ENCODE peak calls at places on chromosomes 11 and 22, in four cellular contexts. B, J, W and T are unnamed samples.

GRCh38 chr11:26762089-26762488 is 40.2 kb upstream of the SLC5A12 start:
- DNase-seq in B (no peak), J (no peak), W (no peak), T (no peak)

GRCh38 chr11:102712140-102712539 is 6.6 kb upstream of the MMP27 start:
- DNase-seq in B (no peak), J (no peak), W (no peak), T (no peak)

GRCh38 chr11:93389737-93390136 is 59.2 kb downstream of the DEUP1 start:
- DNase-seq in B (no peak), J (no peak), W (no peak), T (no peak)

GRCh38 chr22:39010946-39011625 is 3.0 kb upstream of the APOBEC3C start:
- DNase-seq in B (no peak), J (no peak), W (peak; percentile 11), T (no peak)

GRCh38 chr11:6570691-6571427 is 32.6 kb downstream of the RRP8 start:
- DNase-seq in B (no peak), J (no peak), W (no peak), T (no peak)

GRCh38 chr11:98740335-98740734 is 280.4 kb upstream of the CNTN5 start:
- DNase-seq in B (no peak), J (no peak), W (no peak), T (no peak)

GRCh38 chr22:21567456-21568206 is at the start of gene UBE2L3:
- DNase-seq in B (peak; percentile 89), J (peak; percentile 86), W (peak; percentile 82), T (peak; percentile 74)

GRCh38 chr11:1039481-1040427 is 3.2 kb upstream of the MUC6 start:
- DNase-seq in B (no peak), J (peak; percentile 12), W (no peak), T (no peak)

GRCh38 chr11:107397357-107397756 is 60.3 kb downstream of the CWF19L2 start:
- DNase-seq in B (no peak), J (no peak), W (no peak), T (no peak)

GRCh38 chr22:37747090-37747714 is 50.4 kb downstream of the TRIOBP start:
- DNase-seq in B (no peak), J (no peak), W (no peak), T (no peak)